ENCODE peak calls at places on chromosomes 16 and 17, in six cellular contexts. J is endothelial cell, Q is nephron progenitor cell, V is cardiac fibroblast, X is sigmoid colon, D is cardiac muscle cell. B is an unnamed sample.

GRCh38 chr16:12095275-12096161 is 119.0 kb downstream of the SNX29 start:
- DNase-seq in X (peak; percentile 83), D (peak; percentile 80), J (peak; percentile 65), Q (peak; percentile 83), V (peak; percentile 74), B (no peak)

GRCh38 chr16:62913924-62914323 is 877.7 kb upstream of the CDH8 start:
- DNase-seq in Q (no peak), D (no peak), X (no peak), V (no peak), J (no peak), B (no peak)

GRCh38 chr17:78532922-78533640 is 44.1 kb downstream of the DNAH17 start:
- DNase-seq in J (no peak), V (peak; percentile 88), D (no peak), X (no peak), Q (no peak), B (no peak)

GRCh38 chr16:78648517-78648916 is 549.1 kb downstream of the WWOX start:
- DNase-seq in J (no peak), D (no peak), V (peak; percentile 17), X (no peak), Q (no peak), B (no peak)

GRCh38 chr17:77036841-77037381 is 103.9 kb upstream of the SEC14L1 start:
- DNase-seq in X (no peak), D (no peak), V (no peak), Q (no peak), J (no peak), B (no peak)

GRCh38 chr16:69334696-69335095 is 4.3 kb upstream of the PDF start:
- DNase-seq in V (no peak), D (no peak), Q (no peak), X (no peak), J (no peak), B (no peak)

GRCh38 chr17:44187131-44187899 is 543 bp downstream of the TMUB2 start:
- DNase-seq in J (no peak), Q (no peak), V (peak; percentile 61), X (no peak), D (no peak), B (no peak)

GRCh38 chr16:17379121-17379571 is 91.6 kb downstream of the XYLT1 start:
- DNase-seq in Q (no peak), D (peak; percentile 55), X (peak; percentile 93), V (no peak), J (no peak), B (no peak)

GRCh38 chr17:79341816-79342215 is 267.2 kb downstream of the ENGASE start:
- DNase-seq in V (no peak), X (no peak), Q (no peak), J (no peak), D (no peak), B (no peak)

GRCh38 chr17:8904201-8904600 is 36.7 kb upstream of the PIK3R6 start:
- DNase-seq in X (no peak), Q (no peak), J (no peak), V (no peak), D (no peak), B (peak; percentile 38)

GRCh38 chr17:74785096-74785980 is 9.2 kb upstream of the NAT9 start:
- DNase-seq in X (no peak), D (no peak), Q (no peak), J (no peak), V (no peak), B (no peak)

GRCh38 chr17:28948873-28949184 is 2.5 kb downstream of the PHF12 start:
- DNase-seq in X (no peak), Q (no peak), J (no peak), V (no peak), D (no peak), B (no peak)

GRCh38 chr16:85610446-85611204 is 2.5 kb upstream of the GSE1 start:
- DNase-seq in V (peak; percentile 80), X (peak; percentile 96), Q (peak; percentile 96), D (peak; percentile 92), J (peak; percentile 95), B (peak; percentile 95)

GRCh38 chr16:85002099-85002541 is 9.2 kb downstream of the ZDHHC7 start:
- DNase-seq in J (no peak), V (peak; percentile 76), X (no peak), Q (no peak), D (no peak), B (no peak)

GRCh38 chr17:19753661-19754463 is 5.8 kb upstream of the ALDH3A1 start:
- DNase-seq in V (no peak), D (no peak), Q (no peak), J (no peak), X (peak; percentile 61), B (no peak)

GRCh38 chr17:82830249-82830661 is 9.6 kb downstream of the ZNF750 start:
- DNase-seq in X (peak; percentile 89), J (no peak), D (no peak), V (peak; percentile 61), Q (no peak), B (no peak)

GRCh38 chr17:82414548-82415281 is 3.4 kb upstream of the HEXD start:
- DNase-seq in Q (peak; percentile 97), X (peak; percentile 78), V (peak; percentile 81), D (peak; percentile 91), J (peak; percentile 88), B (peak; percentile 92)

GRCh38 chr17:79201119-79201518 is 126.5 kb downstream of the ENGASE start:
- DNase-seq in X (no peak), Q (no peak), D (no peak), V (no peak), J (no peak), B (no peak)

GRCh38 chr16:66167564-66168291 is 198.8 kb upstream of the CDH5 start:
- DNase-seq in Q (no peak), V (no peak), J (no peak), D (peak; percentile 61), X (no peak), B (no peak)

GRCh38 chr16:47815655-47816054 is 340.1 kb downstream of the ABCC12 start:
- DNase-seq in D (no peak), V (peak; percentile 5), X (no peak), Q (no peak), J (no peak), B (no peak)

GRCh38 chr17:79070266-79070880 is 4.3 kb upstream of the ENGASE start:
- DNase-seq in X (peak; percentile 40), V (no peak), D (no peak), J (no peak), Q (no peak), B (no peak)

GRCh38 chr17:8162997-8163977 is 539 bp upstream of the VAMP2 start:
- DNase-seq in D (peak; percentile 32), Q (no peak), J (no peak), X (peak; percentile 81), V (no peak), B (no peak)

GRCh38 chr17:67272312-67273050 is 27.5 kb upstream of the HELZ start:
- DNase-seq in D (peak; percentile 17), Q (no peak), J (peak; percentile 37), X (no peak), V (no peak), B (no peak)
- TF ChIP-seq CTCF in D (peak; percentile 45), Q (peak; percentile 34), J (peak; percentile 57), X (no peak), V (peak; percentile 24), B (peak; percentile 35)

GRCh38 chr17:50151041-50151936 is 812 bp upstream of the PPP1R9B start:
- DNase-seq in J (peak; percentile 91), V (peak; percentile 88), X (peak; percentile 95), Q (peak; percentile 89), D (peak; percentile 95), B (peak; percentile 95)
- TF ChIP-seq CTCF in J (peak; percentile 75), V (peak; percentile 78), X (peak; percentile 48), Q (peak; percentile 51), D (peak; percentile 47), B (peak; percentile 64)

GRCh38 chr16:4270595-4270994 is 2.2 kb downstream of the TFAP4 start:
- DNase-seq in X (no peak), J (no peak), V (no peak), D (no peak), Q (no peak), B (no peak)

GRCh38 chr16:4273858-4274291 is 1.1 kb upstream of the TFAP4 start:
- DNase-seq in J (peak; percentile 73), D (peak; percentile 61), X (peak; percentile 83), V (peak; percentile 47), Q (peak; percentile 57), B (no peak)

GRCh38 chr16:4270091-4270490 is 2.7 kb downstream of the TFAP4 start:
- DNase-seq in V (no peak), X (no peak), J (no peak), D (no peak), Q (no peak), B (no peak)

GRCh38 chr16:4272114-4272954 is 489 bp downstream of the TFAP4 start:
- DNase-seq in V (peak; percentile 37), D (peak; percentile 86), Q (peak; percentile 77), X (peak; percentile 75), J (peak; percentile 46), B (no peak)

GRCh38 chr16:4271176-4272113 is 1.4 kb downstream of the TFAP4 start:
- DNase-seq in D (peak; percentile 93), Q (peak; percentile 89), X (peak; percentile 94), J (peak; percentile 86), V (peak; percentile 93), B (peak; percentile 96)
- TF ChIP-seq CTCF in D (no peak), Q (no peak), X (no peak), J (no peak), V (no peak), B (peak; percentile 38)

GRCh38 chr17:63679214-63679613 is 20.7 kb downstream of the LIMD2 start:
- DNase-seq in X (no peak), V (no peak), J (no peak), Q (no peak), D (no peak), B (no peak)
- TF ChIP-seq CTCF in X (no peak), V (no peak), J (no peak), Q (no peak), D (no peak), B (no peak)

GRCh38 chr17:14204084-14204483 is 32.6 kb downstream of the CDRT15 start:
- DNase-seq in Q (no peak), V (no peak), D (no peak), X (no peak), J (no peak), B (peak; percentile 19)

GRCh38 chr17:14202388-14203166 is 34.1 kb downstream of the CDRT15 start:
- DNase-seq in X (no peak), V (no peak), Q (no peak), J (no peak), D (no peak), B (peak; percentile 27)

GRCh38 chr17:14201595-14201994 is 35.1 kb downstream of the CDRT15 start:
- DNase-seq in Q (no peak), D (no peak), J (no peak), V (no peak), X (no peak), B (peak; percentile 44)

GRCh38 chr17:14204546-14204945 is 32.1 kb downstream of the CDRT15 start:
- DNase-seq in D (no peak), Q (no peak), J (no peak), X (no peak), V (no peak), B (peak; percentile 34)

DNA sequence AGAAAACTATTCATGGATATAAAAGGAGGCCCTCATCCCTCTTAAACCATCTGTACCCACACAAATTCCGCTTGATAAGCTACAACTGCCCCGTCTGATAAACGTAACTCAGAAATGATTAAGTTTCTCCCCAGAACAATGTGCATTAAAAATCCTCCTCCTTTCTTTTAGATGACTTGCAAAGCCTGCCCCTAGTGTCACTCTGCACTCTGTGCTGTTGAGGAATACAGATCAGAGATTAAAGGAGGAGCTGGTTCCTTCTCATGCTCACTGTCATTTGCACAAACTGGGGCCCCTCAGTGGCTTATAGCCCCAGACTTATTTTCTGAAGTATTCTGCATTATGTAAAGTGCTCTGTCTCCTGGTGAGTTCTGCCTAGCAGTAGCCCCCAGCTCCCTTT is 33.3 kb downstream of the CDRT15 start:
- DNase-seq in D (no peak), X (no peak), V (peak; percentile 6), J (no peak), Q (no peak), B (peak; percentile 0)
- TF ChIP-seq CTCF in D (peak; percentile 39), X (no peak), V (peak; percentile 27), J (no peak), Q (no peak), B (peak; percentile 45)

GRCh38 chr16:3182608-3183444 is 5.2 kb upstream of the OR1F1 start:
- DNase-seq in V (peak; percentile 86), D (peak; percentile 47), Q (peak; percentile 74), X (no peak), J (peak; percentile 78), B (no peak)
- TF ChIP-seq CTCF in V (no peak), D (peak; percentile 44), Q (no peak), X (no peak), J (no peak), B (peak; percentile 24)